ENCODE peak calls at places on chromosome 4, in five cellular contexts. C is tibial artery, W is sigmoid colon, M is Peyer's patch, N is aorta. H is an unnamed sample. For H3K4me1, the result is how much of the 10 kb centered on the place peaks cover.

GRCh38 chr4:152735302-152735917 is 44.1 kb downstream of the TIGD4 start:
- DNase-seq in M (no peak), W (no peak), C (no peak), N (no peak), H (no peak)

GRCh38 chr4:120718979-120719566 is 203.5 kb downstream of the PRDM5 start:
- DNase-seq in W (no peak), N (no peak), C (no peak), M (no peak), H (no peak)

GRCh38 chr4:135917016-135917415 is 1615.3 kb downstream of the PCDH18 start:
- DNase-seq in N (no peak), M (no peak), C (no peak), W (no peak), H (no peak)

GRCh38 chr4:70705856-70706461 is 15.8 kb upstream of the RUFY3 start:
- DNase-seq in N (no peak), C (no peak), W (no peak), M (no peak), H (no peak)

GRCh38 chr4:69748176-69748575 is 12.2 kb downstream of the SULT1B1 start:
- DNase-seq in C (no peak), W (no peak), M (no peak), N (no peak), H (no peak)

GRCh38 chr4:122661661-122662160 is 40.8 kb upstream of the IL21 start:
- DNase-seq in M (no peak), W (no peak), C (no peak), N (no peak), H (no peak)

GRCh38 chr4:6183740-6184139 is 16.6 kb downstream of the JAKMIP1 start:
- DNase-seq in W (no peak), M (no peak), N (no peak), C (no peak), H (no peak)

GRCh38 chr4:152937535-152938236 is 1.6 kb downstream of the FHDC1 start:
- DNase-seq in W (no peak), N (peak), C (no peak), M (no peak), H (peak)

GRCh38 chr4:98929341-98930267 is 671 bp upstream of the EIF4E start:
- DNase-seq in M (peak), C (peak), N (peak), W (peak), H (peak)

GRCh38 chr4:152679414-152680281 is at the start of gene TMEM154:
- DNase-seq in C (peak), M (peak), N (peak), W (peak), H (peak)

GRCh38 chr4:174983128-174983750 is 65.1 kb downstream of the ADAM29 start:
- DNase-seq in N (no peak), W (no peak), C (no peak), M (no peak), H (no peak)

GRCh38 chr4:86990510-86990909 is 55.7 kb downstream of the AFF1 start:
- DNase-seq in W (no peak), M (no peak), C (no peak), N (no peak), H (no peak)

GRCh38 chr4:35520059-35520458 is 724.3 kb downstream of the ARAP2 start:
- DNase-seq in N (no peak), M (no peak), W (no peak), C (no peak), H (no peak)

GRCh38 chr4:47031713-47032404 is 492 bp downstream of the GABRB1 start:
- DNase-seq in W (no peak), M (no peak), N (no peak), C (no peak), H (no peak)

GRCh38 chr4:55291227-55291629 is 54.8 kb upstream of the SRD5A3 start:
- DNase-seq in M (no peak), W (peak), N (no peak), C (peak), H (no peak)

GRCh38 chr4:140044314-140044991 is 109.5 kb downstream of the MAML3 start:
- DNase-seq in N (no peak), C (no peak), M (no peak), W (no peak), H (no peak)

GRCh38 chr4:7781361-7781760 is 158.3 kb downstream of the AFAP1 start:
- DNase-seq in C (no peak), W (peak), M (no peak), N (peak), H (peak)

GRCh38 chr4:39542633-39543393 is 15.6 kb upstream of the UGDH start:
- DNase-seq in W (no peak), N (no peak), C (no peak), M (no peak), H (no peak)

GRCh38 chr4:182494103-182494502 is 250.9 kb downstream of the TENM3 start:
- DNase-seq in N (no peak), W (no peak), C (no peak), M (no peak), H (no peak)
- H3K4me1 ChIP-seq in N (under half), W (under half), C (under half), M (under half), H (under half)

DNA sequence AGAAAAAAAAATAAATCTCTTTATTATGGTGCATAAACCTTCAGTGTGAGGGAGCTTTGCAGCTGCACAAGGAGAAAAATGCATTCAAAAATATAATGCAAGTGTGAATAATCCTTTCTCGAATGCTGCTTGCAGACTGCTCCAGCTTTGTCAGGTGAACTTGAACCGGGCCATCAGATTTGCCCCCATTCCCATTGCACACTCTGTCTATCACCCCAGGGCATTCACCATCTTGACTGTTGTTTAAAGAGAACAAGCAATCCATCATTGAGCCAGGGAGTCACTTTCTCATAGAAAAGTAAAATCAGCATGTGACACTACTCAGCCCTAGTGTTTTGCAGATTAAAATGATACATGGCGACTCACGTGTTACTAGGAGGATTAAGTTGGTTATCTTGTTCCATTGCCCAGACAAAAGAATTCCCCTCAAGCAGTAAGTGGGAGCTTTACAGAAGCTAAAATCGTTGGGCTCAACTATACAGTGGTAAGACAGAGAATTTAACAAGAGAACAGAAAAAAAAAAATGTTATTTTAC is 67.7 kb downstream of the NEUROG2 start:
- DNase-seq in C (no peak), N (no peak), M (no peak), W (no peak), H (no peak)
- H3K4me1 ChIP-seq in C (under half), N (under half), M (under half), W (under half), H (under half)

GRCh38 chr4:88390128-88390527 is 11.5 kb downstream of the HERC6 start:
- DNase-seq in M (no peak), W (no peak), C (no peak), N (no peak), H (no peak)
- H3K4me1 ChIP-seq in M (under half), W (under half), C (under half), N (under half), H (under half)

GRCh38 chr4:24002641-24002966 is 112.8 kb upstream of the PPARGC1A start:
- DNase-seq in W (no peak), M (no peak), N (no peak), C (no peak), H (no peak)
- H3K4me1 ChIP-seq in W (under half), M (under half), N (under half), C (under half), H (under half)

GRCh38 chr4:25814737-25815136 is 48.1 kb downstream of the SEL1L3 start:
- DNase-seq in N (no peak), M (no peak), C (no peak), W (no peak), H (no peak)

GRCh38 chr4:25810815-25811690 is 51.7 kb downstream of the SEL1L3 start:
- DNase-seq in C (no peak), N (no peak), M (no peak), W (no peak), H (peak)

GRCh38 chr4:25814323-25814722 is 48.5 kb downstream of the SEL1L3 start:
- DNase-seq in W (no peak), N (peak), M (no peak), C (peak), H (no peak)

GRCh38 chr4:25815586-25815985 is 47.2 kb downstream of the SEL1L3 start:
- DNase-seq in C (no peak), W (no peak), M (no peak), N (no peak), H (no peak)

GRCh38 chr4:25813705-25814104 is 49.1 kb downstream of the SEL1L3 start:
- DNase-seq in C (no peak), W (no peak), N (no peak), M (no peak), H (no peak)
- H3K4me1 ChIP-seq in C (under half), W (under half), N (under half), M (under half), H (under half)

GRCh38 chr4:8830056-8830455 is 41.6 kb downstream of the HMX1 start:
- DNase-seq in C (no peak), W (peak), N (no peak), M (no peak), H (no peak)
- H3K4me1 ChIP-seq in C (under half), W (under half), N (under half), M (under half), H (under half)

GRCh38 chr4:185683222-185683621 is 128.8 kb downstream of the SORBS2 start:
- DNase-seq in C (no peak), W (no peak), N (no peak), M (no peak), H (no peak)
- H3K4me1 ChIP-seq in C (half or more), W (under half), N (under half), M (under half), H (under half)